ENCODE peak calls at places on chromosomes 6 and 20, in nine cellular contexts. G, X, H, I, K, S, U, J and T are unnamed samples.

GRCh38 chr6:42569102-42570028 is 5.5 kb downstream of the UBR2 start:
- DNase-seq in H (no peak), U (no peak), G (no peak), X (no peak), K (no peak), S (no peak), I (no peak), J (no peak), T (no peak)

GRCh38 chr6:159979136-159979874 is 10.4 kb downstream of the IGF2R start:
- DNase-seq in X (peak; percentile 58), S (no peak), I (no peak), H (no peak), K (no peak), J (no peak), G (no peak), U (no peak), T (no peak)

GRCh38 chr20:208937-209566 is 18.0 kb upstream of the DEFB129 start:
- DNase-seq in S (peak; percentile 6), G (peak; percentile 12), H (no peak), U (no peak), X (no peak), I (peak; percentile 49), K (peak; percentile 48), J (peak; percentile 61), T (no peak)

GRCh38 chr20:17761612-17762011 is 61.8 kb downstream of the BANF2 start:
- DNase-seq in G (no peak), S (no peak), J (peak; percentile 34), U (no peak), K (no peak), H (no peak), X (no peak), I (no peak), T (no peak)

GRCh38 chr20:25149986-25150385 is 45.5 kb upstream of the ENTPD6 start:
- DNase-seq in I (no peak), G (no peak), S (no peak), J (no peak), K (no peak), H (peak; percentile 83), U (no peak), X (no peak), T (no peak)

GRCh38 chr20:48025061-48025515 is 239.8 kb upstream of the SULF2 start:
- DNase-seq in S (no peak), J (peak; percentile 60), U (no peak), H (peak; percentile 57), I (peak; percentile 10), K (no peak), G (no peak), X (no peak), T (no peak)

GRCh38 chr6:129709451-129709908 is 497 bp downstream of the ARHGAP18 start:
- DNase-seq in H (no peak), J (peak; percentile 50), I (peak; percentile 47), S (no peak), K (peak; percentile 38), G (no peak), X (no peak), U (no peak), T (no peak)

GRCh38 chr20:51059862-51060261 is 37.0 kb upstream of the KCNG1 start:
- DNase-seq in G (no peak), H (no peak), U (no peak), X (no peak), K (no peak), I (no peak), J (no peak), S (no peak), T (no peak)

GRCh38 chr6:104126621-104127020 is 733.1 kb downstream of the HACE1 start:
- DNase-seq in U (no peak), X (no peak), S (no peak), G (no peak), K (no peak), J (no peak), H (no peak), I (no peak), T (no peak)

GRCh38 chr6:127219869-127220268 is 46.8 kb upstream of the RNF146 start:
- DNase-seq in S (no peak), I (no peak), H (no peak), X (no peak), G (no peak), K (no peak), J (no peak), U (no peak), T (no peak)

GRCh38 chr6:52020961-52021570 is 66.3 kb downstream of the PKHD1 start:
- DNase-seq in H (no peak), G (no peak), I (peak; percentile 64), U (no peak), K (peak; percentile 31), X (no peak), J (peak; percentile 36), S (no peak), T (no peak)

GRCh38 chr6:94859924-94860323 is 717.4 kb upstream of the MANEA start:
- DNase-seq in J (no peak), S (no peak), U (no peak), X (no peak), H (no peak), I (no peak), G (no peak), K (no peak), T (no peak)

GRCh38 chr6:14412026-14412425 is 294.5 kb downstream of the CD83 start:
- DNase-seq in J (no peak), S (no peak), I (no peak), H (no peak), U (no peak), G (no peak), K (no peak), X (no peak), T (no peak)

GRCh38 chr20:13441388-13441787 is 197.3 kb downstream of the TASP1 start:
- DNase-seq in U (no peak), H (no peak), S (no peak), K (no peak), G (no peak), X (no peak), J (no peak), I (no peak), T (no peak)

GRCh38 chr6:98880486-98880885 is 46.1 kb downstream of the POU3F2 start:
- DNase-seq in I (no peak), H (no peak), K (peak; percentile 40), S (no peak), X (no peak), J (no peak), G (no peak), U (no peak), T (no peak)

GRCh38 chr20:12965880-12966270 is 42.9 kb upstream of the SPTLC3 start:
- DNase-seq in X (no peak), H (no peak), J (no peak), U (no peak), S (no peak), K (no peak), G (no peak), I (no peak), T (no peak)

GRCh38 chr6:108838101-108838717 is 10.0 kb upstream of the ARMC2 start:
- DNase-seq in K (no peak), H (peak; percentile 68), G (no peak), J (peak; percentile 89), U (no peak), X (no peak), I (peak; percentile 43), S (peak; percentile 44), T (peak; percentile 34)

GRCh38 chr20:45907219-45907948 is 4.6 kb downstream of the PLTP start:
- DNase-seq in H (no peak), S (no peak), U (no peak), K (no peak), J (no peak), G (no peak), X (no peak), I (no peak), T (no peak)

GRCh38 chr20:49938173-49939163 is 2.3 kb downstream of the RNF114 start:
- DNase-seq in K (no peak), G (no peak), S (no peak), I (no peak), J (peak; percentile 39), X (no peak), U (peak; percentile 83), H (no peak), T (no peak)

GRCh38 chr6:38018755-38019165 is 199.2 kb downstream of the ZFAND3 start:
- DNase-seq in K (no peak), S (no peak), U (no peak), J (no peak), G (no peak), X (no peak), H (no peak), I (no peak), T (no peak)